ENCODE peak calls at places on chromosomes 7 and 10, in five cellular contexts. G is RKO, X is right lobe of liver, L is hypothalamus, J is hippocampal formation. N is an unnamed sample.

GRCh38 chr10:130500251-130501000 is 364.2 kb downstream of the GLRX3 start:
- DNase-seq in J (no peak), L (no peak), G (no peak), X (peak; percentile 23), N (no peak)

GRCh38 chr10:43043773-43044394 is 33.0 kb upstream of the RET start:
- DNase-seq in L (no peak), J (no peak), G (no peak), X (peak; percentile 28), N (no peak)

GRCh38 chr7:35556532-35557471 is 138.1 kb downstream of the HERPUD2 start:
- DNase-seq in G (no peak), J (no peak), X (peak; percentile 64), L (no peak), N (no peak)

GRCh38 chr10:91672021-91672608 is 39.2 kb upstream of the PPP1R3C start:
- DNase-seq in X (no peak), G (no peak), J (no peak), L (no peak), N (no peak)

GRCh38 chr10:113415246-113415645 is 137.6 kb upstream of the HABP2 start:
- DNase-seq in G (no peak), L (no peak), J (no peak), X (no peak), N (no peak)

GRCh38 chr7:50660040-50660829 is 95.0 kb upstream of the DDC start:
- DNase-seq in J (no peak), L (peak; percentile 31), X (no peak), G (no peak), N (peak; percentile 49)

GRCh38 chr10:96753956-96754355 is 33.6 kb upstream of the PIK3AP1 start:
- DNase-seq in G (no peak), X (no peak), L (no peak), J (no peak), N (no peak)

GRCh38 chr7:81256991-81257390 is 338.1 kb upstream of the SEMA3C start:
- DNase-seq in G (peak; percentile 8), X (no peak), J (no peak), L (no peak), N (no peak)

GRCh38 chr10:95273393-95274312 is 17.1 kb downstream of the PDLIM1 start:
- DNase-seq in G (peak; percentile 18), J (no peak), L (no peak), X (peak; percentile 80), N (no peak)

GRCh38 chr10:7767209-7767608 is 20.6 kb downstream of the KIN start:
- DNase-seq in G (peak; percentile 25), J (no peak), L (no peak), X (no peak), N (no peak)

GRCh38 chr7:31125171-31125570 is 73.1 kb downstream of the ADCYAP1R1 start:
- DNase-seq in J (no peak), L (no peak), G (no peak), X (no peak), N (no peak)

GRCh38 chr7:38886265-38886664 is 22.7 kb downstream of the VPS41 start:
- DNase-seq in L (no peak), G (no peak), J (no peak), X (no peak), N (no peak)

GRCh38 chr7:144941127-144941526 is 105.3 kb upstream of the TPK1 start:
- DNase-seq in X (no peak), J (no peak), G (no peak), L (no peak), N (no peak)

GRCh38 chr10:92064506-92064905 is 140.9 kb downstream of the BTAF1 start:
- DNase-seq in X (no peak), L (no peak), G (no peak), J (no peak), N (no peak)

GRCh38 chr10:5517546-5517945 is 7.2 kb upstream of the CALML3 start:
- DNase-seq in J (no peak), G (no peak), L (no peak), X (no peak), N (no peak)